ENCODE peak calls at places on chromosomes 6 and 20, in four cellular contexts. S is fibroblast of lung, Q is HCT116, J is AG09309. I is an unnamed sample.

GRCh38 chr6:115945306-115945705 is 115.4 kb downstream of the FRK start:
- DNase-seq in J (no peak), S (peak; percentile 65), Q (no peak), I (no peak)

GRCh38 chr6:42306439-42307140 is 88.9 kb upstream of the MRPS10 start:
- DNase-seq in J (no peak), S (no peak), Q (no peak), I (no peak)

GRCh38 chr20:10637062-10637559 is 36.7 kb downstream of the JAG1 start:
- DNase-seq in Q (no peak), J (no peak), S (peak; percentile 77), I (no peak)

GRCh38 chr6:156776470-156776840 is 723 bp upstream of the ARID1B start:
- DNase-seq in Q (no peak), J (no peak), S (peak; percentile 36), I (no peak)

GRCh38 chr20:46286380-46286779 is 21.9 kb downstream of the CDH22 start:
- DNase-seq in Q (no peak), J (no peak), S (no peak), I (no peak)

GRCh38 chr6:131951576-131952230 is 531 bp upstream of the CCN2 start:
- DNase-seq in Q (no peak), J (no peak), S (peak; percentile 33), I (no peak)

GRCh38 chr6:2793491-2794151 is 28.4 kb downstream of the WRNIP1 start:
- DNase-seq in S (peak; percentile 46), J (no peak), Q (no peak), I (peak; percentile 13)

GRCh38 chr6:47144306-47144705 is 102.2 kb upstream of the ADGRF1 start:
- DNase-seq in J (peak; percentile 84), Q (no peak), S (peak; percentile 67), I (no peak)

GRCh38 chr20:22471156-22471836 is 113.1 kb downstream of the FOXA2 start:
- DNase-seq in J (no peak), Q (no peak), S (no peak), I (no peak)

GRCh38 chr20:1150218-1150617 is 31.8 kb downstream of the PSMF1 start:
- DNase-seq in Q (no peak), J (no peak), S (peak; percentile 34), I (no peak)

GRCh38 chr20:62604796-62605195 is 37.5 kb upstream of the SLCO4A1 start:
- DNase-seq in S (no peak), Q (no peak), J (no peak), I (no peak)

GRCh38 chr6:36436466-36436865 is 6.2 kb downstream of the PXT1 start:
- DNase-seq in S (peak; percentile 77), J (peak; percentile 57), Q (no peak), I (no peak)

GRCh38 chr6:142728910-142729481 is 216.0 kb downstream of the HIVEP2 start:
- DNase-seq in S (peak; percentile 60), J (peak; percentile 46), Q (no peak), I (no peak)

GRCh38 chr20:5845686-5846651 is 95.8 kb downstream of the SHLD1 start:
- DNase-seq in Q (no peak), J (peak; percentile 20), S (peak; percentile 34), I (no peak)

GRCh38 chr6:114375803-114376202 is 33.0 kb upstream of the HS3ST5 start:
- DNase-seq in J (no peak), S (no peak), Q (no peak), I (no peak)

GRCh38 chr6:48641544-48641943 is 530.5 kb upstream of the PTCHD4 start:
- DNase-seq in J (peak; percentile 23), S (peak; percentile 92), Q (no peak), I (no peak)

GRCh38 chr6:148925701-148926100 is 178.9 kb downstream of the UST start:
- DNase-seq in S (peak; percentile 17), J (no peak), Q (no peak), I (no peak)

GRCh38 chr6:40957616-40958492 is 81.2 kb downstream of the UNC5CL start:
- DNase-seq in S (peak; percentile 94), Q (peak; percentile 24), J (peak; percentile 85), I (no peak)

GRCh38 chr6:166419268-166419667 is 36.5 kb upstream of the MPC1 start:
- DNase-seq in J (no peak), S (peak; percentile 71), Q (no peak), I (no peak)

GRCh38 chr6:122733259-122733658 is 46.3 kb upstream of the FABP7 start:
- DNase-seq in J (no peak), Q (no peak), S (no peak), I (no peak)

GRCh38 chr6:19691465-19692167 is 145.6 kb upstream of the ID4 start:
- DNase-seq in Q (no peak), S (peak; percentile 29), J (no peak), I (no peak)

GRCh38 chr20:815914-816606 is 17.5 kb upstream of the FAM110A start:
- DNase-seq in J (no peak), S (peak; percentile 18), Q (peak; percentile 56), I (peak; percentile 79)

GRCh38 chr6:135358907-135359459 is 138.6 kb downstream of the AHI1 start:
- DNase-seq in S (peak; percentile 73), Q (no peak), J (no peak), I (no peak)

GRCh38 chr6:50264995-50265571 is 215.4 kb upstream of the DEFB112 start:
- DNase-seq in S (no peak), J (no peak), Q (no peak), I (peak; percentile 34)

GRCh38 chr6:100466410-100467143 is 1.9 kb upstream of the SIM1 start:
- DNase-seq in J (no peak), S (no peak), Q (no peak), I (no peak)

GRCh38 chr6:83071023-83071422 is 3.6 kb downstream of the DOP1A start:
- DNase-seq in S (peak; percentile 40), Q (no peak), J (no peak), I (no peak)

GRCh38 chr20:50366270-50367103 is 143.7 kb upstream of the PTPN1 start:
- DNase-seq in J (peak; percentile 8), Q (no peak), S (peak; percentile 58), I (peak; percentile 90)

GRCh38 chr6:90162648-90163409 is 133.8 kb downstream of the BACH2 start:
- DNase-seq in S (no peak), Q (no peak), J (no peak), I (no peak)

GRCh38 chr6:144741659-144742058 is 456.5 kb downstream of the UTRN start:
- DNase-seq in J (no peak), Q (no peak), S (no peak), I (no peak)

GRCh38 chr20:34834459-34834893 is 9.0 kb upstream of the NCOA6 start:
- DNase-seq in S (peak; percentile 24), J (no peak), Q (peak; percentile 21), I (no peak)

GRCh38 chr6:42147138-42147562 is 4.7 kb upstream of the C6orf132 start:
- DNase-seq in J (no peak), S (peak; percentile 16), Q (no peak), I (no peak)

GRCh38 chr6:4606681-4607025 is 169.6 kb upstream of the CDYL start:
- DNase-seq in S (no peak), J (no peak), Q (no peak), I (no peak)
- H3K4me3 ChIP-seq in S (no peak overlapping the region), J (no peak overlapping the region), Q (peak overlapping the region; percentile 13), I (no peak overlapping the region)

DNA sequence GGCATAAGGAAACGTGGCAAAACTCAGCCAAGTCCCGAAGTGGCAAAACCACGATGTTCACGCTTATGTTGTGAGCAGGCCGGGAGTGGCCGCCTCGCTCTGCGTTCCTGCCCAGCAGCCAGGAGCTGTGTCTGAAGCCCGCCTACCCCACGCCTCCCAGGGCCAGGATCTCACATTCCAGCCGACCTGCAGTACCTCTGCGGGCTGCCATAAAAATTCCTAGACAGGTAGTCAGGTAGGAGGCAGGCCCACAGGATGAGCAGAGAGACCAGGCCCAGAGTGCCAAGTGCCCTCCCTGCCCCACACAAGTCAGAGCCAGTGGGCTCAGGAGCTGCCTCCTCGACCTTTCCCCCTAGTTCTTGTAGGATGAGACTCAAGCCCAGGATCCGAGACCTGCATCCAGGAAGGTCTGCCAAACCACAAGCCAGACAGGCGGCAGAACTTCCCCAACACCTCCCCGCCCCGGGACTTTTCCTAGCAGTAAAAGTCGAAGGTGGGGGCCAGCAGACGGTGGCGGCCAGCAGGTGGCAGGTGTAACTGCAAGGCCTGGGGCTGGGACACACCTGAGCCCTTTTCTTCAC is 16.7 kb downstream of the PMEPA1 start:
- DNase-seq in Q (peak; percentile 62), S (peak; percentile 85), J (no peak), I (no peak)
- TF ChIP-seq CTCF in Q (peak; percentile 64), S (no peak), J (no peak), I (no peak)

DNA sequence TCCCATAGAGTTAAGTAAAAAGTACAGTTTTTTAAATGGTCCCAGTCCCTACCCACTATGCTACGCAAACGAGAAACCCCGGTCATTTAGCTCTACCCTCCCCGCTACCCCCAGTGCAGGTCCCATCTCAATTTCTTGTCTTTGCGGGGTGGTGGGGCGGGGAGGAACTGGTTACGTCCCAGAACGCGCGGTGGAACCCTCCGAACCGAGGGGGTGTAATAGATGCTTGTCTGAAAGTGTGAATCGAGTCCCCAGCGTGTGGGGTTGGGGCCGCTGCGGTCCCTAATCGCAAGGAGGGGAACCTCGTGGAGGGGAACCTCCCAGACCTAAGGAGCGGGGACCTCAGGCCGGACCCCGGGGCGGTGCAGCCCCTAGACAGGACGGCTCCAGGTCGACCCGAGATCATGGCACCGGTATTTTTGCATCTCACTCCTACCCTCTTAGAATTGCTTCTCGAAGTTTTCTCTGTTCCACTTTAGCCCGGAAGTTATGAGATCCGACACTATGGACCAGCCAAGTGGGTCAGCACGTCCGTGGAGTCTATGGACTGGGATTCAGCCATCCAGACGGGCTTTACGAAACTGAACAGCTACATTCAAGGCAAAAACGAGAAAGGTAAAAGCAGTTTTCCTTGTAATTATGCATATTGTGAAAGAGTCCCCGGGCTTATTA is 779 bp downstream of the HEBP2 start:
- DNase-seq in J (no peak), S (peak; percentile 5), Q (no peak), I (peak; percentile 45)
- H3K4me3 ChIP-seq in J (peak overlapping the region; percentile 75), S (peak overlapping the region; percentile 72), Q (peak overlapping the region; percentile 84), I (peak overlapping the region; percentile 60)

GRCh38 chr20:17967595-17968365 is 814 bp downstream of the SNX5 start:
- DNase-seq in J (no peak), Q (no peak), S (peak; percentile 61), I (no peak)

GRCh38 chr20:17965042-17965697 is 3.4 kb downstream of the SNX5 start:
- DNase-seq in Q (no peak), J (no peak), S (no peak), I (no peak)

GRCh38 chr20:17964632-17965031 is 4.0 kb downstream of the SNX5 start:
- DNase-seq in S (no peak), J (no peak), Q (no peak), I (no peak)

GRCh38 chr20:17968366-17969275 is at the start of the genes MGME1 and SNX5:
- DNase-seq in J (peak; percentile 97), Q (peak; percentile 99), S (peak; percentile 99), I (peak; percentile 100)

DNA sequence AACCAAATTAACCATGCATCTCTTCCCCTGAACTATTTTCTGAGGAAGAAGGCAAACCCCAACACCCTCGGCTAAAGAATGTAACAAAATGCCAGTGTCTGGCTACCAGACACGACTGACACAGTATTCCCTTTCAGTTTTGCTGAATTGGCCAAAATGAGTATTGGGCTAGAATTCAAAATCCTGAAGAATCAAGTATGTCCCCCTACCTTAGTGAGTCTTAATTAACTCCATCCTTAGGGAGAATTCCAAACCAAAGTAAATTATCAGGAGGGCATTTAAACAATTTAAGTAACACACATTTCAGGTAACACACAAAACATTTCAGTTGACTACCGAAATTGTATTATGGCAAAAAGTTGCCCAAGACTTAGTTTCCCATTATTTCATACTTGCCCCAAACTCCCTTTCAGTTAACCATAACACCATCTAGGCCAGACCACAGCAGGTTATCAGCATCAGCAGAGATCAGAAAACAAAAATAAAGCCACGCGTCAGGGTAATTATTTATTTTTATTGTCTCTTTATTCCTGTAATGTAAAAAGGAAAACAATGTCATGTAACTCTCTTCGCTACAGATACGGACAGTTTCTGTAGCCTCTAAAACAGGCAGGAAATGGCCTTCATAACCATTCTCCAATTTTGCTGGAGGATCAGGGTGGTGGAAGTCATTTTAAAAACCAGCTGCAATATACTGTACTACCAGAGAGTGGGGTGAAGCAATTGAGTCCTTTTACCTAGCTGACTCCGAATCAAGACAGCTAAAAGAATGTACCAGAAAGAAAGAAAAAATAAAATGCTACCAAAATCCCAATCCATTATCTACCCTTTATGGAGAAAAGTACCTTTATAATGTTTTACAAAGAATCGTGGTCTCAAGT is 1.9 kb downstream of the SNX5 start:
- DNase-seq in Q (no peak), J (no peak), S (peak; percentile 48), I (no peak)
- TF ChIP-seq CTCF in Q (no peak), J (no peak), S (peak; percentile 25), I (no peak)